ENCODE peak calls at places on chromosomes 6 and 20, in nine cellular contexts. K is fibroblast of the aortic adventitia, B is progenitor cell of endocrine pancreas, W is myocyte, X is AML-193, A is left ventricle myocardium superior, E is SJSA1, N is NCI-H1417, V is iPS DF 19.7. G is an unnamed sample.

GRCh38 chr20:34997171-34997570 is 41.5 kb downstream of the MYH7B start:
- DNase-seq in W (no peak), V (no peak), X (no peak), N (no peak), E (no peak), K (no peak), B (no peak), A (peak), G (no peak)

GRCh38 chr6:19830171-19830570 is 7.0 kb upstream of the ID4 start:
- DNase-seq in N (no peak), A (no peak), W (peak), V (no peak), X (no peak), B (no peak), K (no peak), E (no peak), G (no peak)

GRCh38 chr20:23043376-23043775 is 6.1 kb downstream of the THBD start:
- DNase-seq in K (no peak), A (no peak), N (peak), V (no peak), B (no peak), E (no peak), W (no peak), X (no peak), G (no peak)

GRCh38 chr20:9408422-9409300 is 105.7 kb upstream of the LAMP5 start:
- DNase-seq in V (no peak), N (no peak), A (no peak), K (peak), W (peak), X (no peak), B (no peak), E (no peak), G (no peak)

GRCh38 chr20:39452583-39453193 is 490.5 kb downstream of the DHX35 start:
- DNase-seq in V (no peak), N (no peak), K (no peak), X (no peak), A (no peak), W (no peak), E (no peak), B (no peak), G (no peak)

GRCh38 chr6:5050009-5050408 is 35.1 kb upstream of the PPP1R3G start:
- DNase-seq in N (no peak), B (no peak), X (no peak), E (no peak), K (no peak), W (peak), V (no peak), A (no peak), G (no peak)

GRCh38 chr20:13212750-13213149 is 8.3 kb upstream of the ISM1 start:
- DNase-seq in B (no peak), E (no peak), V (no peak), N (no peak), A (no peak), X (no peak), W (peak), K (no peak), G (no peak)

GRCh38 chr6:104421650-104422049 is 438.1 kb downstream of the HACE1 start:
- DNase-seq in K (no peak), N (no peak), B (no peak), V (no peak), E (no peak), A (no peak), X (no peak), W (no peak), G (no peak)

GRCh38 chr20:57953638-57954037 is 243.8 kb upstream of the PMEPA1 start:
- DNase-seq in V (no peak), K (no peak), W (no peak), A (no peak), N (peak), X (no peak), B (no peak), E (no peak), G (no peak)

GRCh38 chr6:41257369-41258195 is 28.9 kb downstream of the TREM1 start:
- DNase-seq in B (no peak), E (no peak), N (peak), K (peak), W (peak), A (no peak), V (no peak), X (no peak), G (no peak)

GRCh38 chr6:134347916-134348805 is 30.2 kb upstream of the SGK1 start:
- DNase-seq in K (peak), E (peak), X (no peak), B (no peak), N (no peak), W (peak), V (no peak), A (peak), G (peak)

GRCh38 chr6:89657445-89658158 is 19.1 kb upstream of the LYRM2 start:
- DNase-seq in V (no peak), B (no peak), N (no peak), X (no peak), E (no peak), A (no peak), W (no peak), K (no peak), G (no peak)

GRCh38 chr6:13883966-13884365 is 40.8 kb upstream of the RNF182 start:
- DNase-seq in K (no peak), E (no peak), W (no peak), V (no peak), N (no peak), X (no peak), A (no peak), B (no peak), G (no peak)

GRCh38 chr6:144559865-144560603 is 274.9 kb downstream of the UTRN start:
- DNase-seq in N (no peak), B (no peak), A (no peak), V (no peak), K (peak), W (no peak), X (no peak), E (peak), G (no peak)

GRCh38 chr6:39214846-39215639 is 14.2 kb downstream of the KCNK5 start:
- DNase-seq in X (no peak), E (no peak), B (no peak), A (no peak), N (no peak), K (no peak), V (no peak), W (no peak), G (no peak)

GRCh38 chr6:140921366-140922226 is 1211.1 kb upstream of the GJE1 start:
- DNase-seq in W (peak), E (no peak), X (peak), K (peak), N (peak), V (peak), B (no peak), A (no peak), G (no peak)

GRCh38 chr20:18056174-18057105 is 1.3 kb downstream of the OVOL2 start:
- DNase-seq in B (no peak), W (no peak), K (no peak), N (peak), X (no peak), A (no peak), E (no peak), V (no peak), G (no peak)

GRCh38 chr6:116060572-116061283 is at the start of gene FRK:
- DNase-seq in K (peak), W (peak), E (no peak), N (no peak), A (no peak), B (peak), V (no peak), X (no peak), G (no peak)

GRCh38 chr6:161891542-161891941 is 617.7 kb upstream of the AGPAT4 start:
- DNase-seq in E (no peak), B (no peak), V (no peak), W (no peak), N (peak), K (no peak), X (no peak), A (no peak), G (no peak)

GRCh38 chr6:159074120-159074684 is 29.4 kb upstream of the TAGAP start:
- DNase-seq in X (no peak), B (no peak), A (no peak), N (peak), W (peak), E (no peak), K (peak), V (peak), G (no peak)

GRCh38 chr6:166025149-166025898 is 142.3 kb downstream of the TBXT start:
- DNase-seq in V (no peak), B (no peak), K (peak), W (peak), X (no peak), A (peak), N (no peak), E (peak), G (no peak)

GRCh38 chr6:157649311-157650260 is 173.5 kb upstream of the SNX9 start:
- DNase-seq in B (no peak), X (no peak), E (no peak), W (no peak), V (no peak), K (no peak), N (peak), A (peak), G (no peak)

GRCh38 chr20:13739726-13740649 is 44.7 kb downstream of the ESF1 start:
- DNase-seq in E (peak), A (no peak), N (no peak), V (no peak), X (no peak), B (no peak), W (peak), K (no peak), G (no peak)

GRCh38 chr6:150323205-150323604 is 45.6 kb upstream of the IYD start:
- DNase-seq in N (no peak), V (no peak), X (no peak), A (no peak), E (no peak), W (no peak), B (no peak), K (no peak), G (no peak)

GRCh38 chr20:44151621-44152416 is 35.2 kb downstream of the JPH2 start:
- DNase-seq in E (no peak), V (no peak), K (no peak), A (peak), W (peak), N (no peak), X (no peak), B (no peak), G (no peak)

GRCh38 chr20:32446301-32447100 is 88.4 kb downstream of the ASXL1 start:
- DNase-seq in N (no peak), K (no peak), W (no peak), B (no peak), E (no peak), X (no peak), A (peak), V (no peak), G (no peak)

GRCh38 chr20:36106606-36107005 is 47.9 kb upstream of the EPB41L1 start:
- DNase-seq in A (no peak), B (no peak), V (no peak), K (no peak), E (no peak), X (no peak), N (no peak), W (peak), G (no peak)

GRCh38 chr6:30394139-30394538 is 49.2 kb downstream of the RPP21 start:
- DNase-seq in E (no peak), W (no peak), V (no peak), X (no peak), N (peak), K (no peak), B (no peak), A (no peak), G (no peak)

GRCh38 chr6:39899540-39900295 is 34.5 kb downstream of the MOCS1 start:
- DNase-seq in K (no peak), B (no peak), V (no peak), E (no peak), W (no peak), X (no peak), N (no peak), A (no peak), G (no peak)

GRCh38 chr6:139778113-139778512 is 403.7 kb upstream of the CITED2 start:
- DNase-seq in K (no peak), E (no peak), B (no peak), V (no peak), W (no peak), A (no peak), N (no peak), X (no peak), G (no peak)

GRCh38 chr20:58853466-58853865 is 950 bp downstream of the GNAS start:
- DNase-seq in N (no peak), B (no peak), W (no peak), A (no peak), E (no peak), K (no peak), X (no peak), V (no peak), G (no peak)

GRCh38 chr20:32115196-32115767 is 5.8 kb downstream of the TM9SF4 start:
- DNase-seq in W (no peak), A (no peak), K (no peak), E (no peak), N (no peak), V (no peak), X (no peak), B (no peak), G (no peak)

GRCh38 chr6:140960566-140960965 is 1172.2 kb upstream of the GJE1 start:
- DNase-seq in E (no peak), N (no peak), K (peak), V (no peak), X (no peak), B (no peak), W (no peak), A (no peak), G (no peak)

GRCh38 chr6:113047148-113047547 is 700.0 kb downstream of the RFPL4B start:
- DNase-seq in B (no peak), K (peak), E (peak), N (no peak), X (no peak), V (no peak), A (no peak), W (peak), G (no peak)

GRCh38 chr20:53655909-53656652 is 62.4 kb upstream of the ZNF217 start:
- DNase-seq in N (no peak), X (no peak), E (no peak), V (no peak), B (no peak), A (no peak), K (peak), W (no peak), G (no peak)

GRCh38 chr6:71730284-71730683 is 156.1 kb upstream of the RIMS1 start:
- DNase-seq in K (no peak), V (no peak), X (no peak), N (no peak), E (no peak), A (no peak), B (no peak), W (no peak), G (no peak)

GRCh38 chr20:37262516-37262915 is 902 bp upstream of the GHRH start:
- DNase-seq in V (no peak), A (no peak), K (no peak), X (no peak), N (peak), B (no peak), W (no peak), E (no peak), G (no peak)

GRCh38 chr6:38396209-38396608 is 243.5 kb downstream of the BTBD9 start:
- DNase-seq in E (no peak), X (no peak), K (no peak), N (no peak), V (no peak), B (no peak), W (no peak), A (no peak), G (no peak)

GRCh38 chr6:25136879-25137278 is 142.3 kb upstream of the CARMIL1 start:
- DNase-seq in K (peak), W (no peak), E (no peak), A (no peak), B (no peak), V (no peak), X (peak), N (no peak), G (no peak)

G was measured in T1000.